ENCODE peak calls at places on chromosomes 3 and 15, in ten cellular contexts. R is activated B cell treated with CpG ODN at 0.5 μM for 24 hours, T is nephron progenitor cell, G is HCT116, B is cardiac muscle cell, Z is cardiac fibroblast, S is psoas muscle, M is GM10248, E is AG04450, Q is breast epithelium. Y is an unnamed sample.

GRCh38 chr15:98085003-98085639 is 124.6 kb downstream of the ARRDC4 start:
- DNase-seq in R (no peak), T (peak), G (peak), B (peak), Z (peak), S (no peak), M (peak), E (peak), Q (no peak), Y (no peak)

GRCh38 chr15:25795061-25795460 is 68.1 kb downstream of the ATP10A start:
- DNase-seq in R (no peak), T (no peak), G (no peak), B (no peak), Z (no peak), S (no peak), M (no peak), E (no peak), Q (no peak), Y (no peak)

GRCh38 chr3:68017069-68017468 is 362.7 kb upstream of the SUCLG2 start:
- DNase-seq in R (no peak), T (no peak), G (no peak), B (no peak), Z (no peak), S (no peak), M (no peak), E (no peak), Q (no peak), Y (no peak)

GRCh38 chr3:51396401-51396800 is 5.3 kb downstream of the RBM15B start:
- DNase-seq in R (no peak), T (no peak), G (no peak), B (no peak), Z (no peak), S (no peak), M (no peak), E (no peak), Q (no peak), Y (no peak)

GRCh38 chr15:29410342-29410741 is 140.7 kb upstream of the NSMCE3 start:
- DNase-seq in R (no peak), T (no peak), G (no peak), B (no peak), Z (no peak), S (no peak), M (no peak), E (no peak), Q (no peak), Y (no peak)

GRCh38 chr15:92637621-92638020 is 18.0 kb downstream of the FAM174B start:
- DNase-seq in R (no peak), T (no peak), G (no peak), B (no peak), Z (no peak), S (no peak), M (no peak), E (no peak), Q (peak), Y (no peak)

GRCh38 chr3:49868951-49869454 is 703 bp downstream of the CAMKV start:
- DNase-seq in R (no peak), T (peak), G (no peak), B (no peak), Z (no peak), S (no peak), M (no peak), E (no peak), Q (no peak), Y (no peak)

GRCh38 chr15:41276821-41277220 is 45.8 kb downstream of the CHP1 start:
- DNase-seq in R (no peak), T (no peak), G (no peak), B (no peak), Z (no peak), S (no peak), M (no peak), E (no peak), Q (no peak), Y (no peak)

GRCh38 chr3:55090746-55091145 is 162.9 kb upstream of the LRTM1 start:
- DNase-seq in R (no peak), T (no peak), G (no peak), B (no peak), Z (no peak), S (no peak), M (no peak), E (no peak), Q (no peak), Y (no peak)

GRCh38 chr3:29026959-29027358 is 253.9 kb upstream of the RBMS3 start:
- DNase-seq in R (no peak), T (no peak), G (no peak), B (no peak), Z (peak), S (no peak), M (no peak), E (no peak), Q (no peak), Y (no peak)

GRCh38 chr3:149369991-149370866 is 7.2 kb downstream of the TM4SF1 start:
- DNase-seq in R (no peak), T (no peak), G (no peak), B (no peak), Z (no peak), S (no peak), M (no peak), E (no peak), Q (no peak), Y (no peak)

GRCh38 chr15:80211976-80212375 is 40.0 kb downstream of the CTXND1 start:
- DNase-seq in R (no peak), T (no peak), G (no peak), B (no peak), Z (no peak), S (no peak), M (no peak), E (no peak), Q (no peak), Y (no peak)

GRCh38 chr3:72482589-72483249 is 365.5 kb downstream of the SHQ1 start:
- DNase-seq in R (no peak), T (no peak), G (no peak), B (peak), Z (peak), S (peak), M (peak), E (peak), Q (peak), Y (peak)

GRCh38 chr15:89068325-89068784 is 19.9 kb upstream of the ABHD2 start:
- DNase-seq in R (no peak), T (no peak), G (no peak), B (no peak), Z (peak), S (no peak), M (peak), E (peak), Q (no peak), Y (peak)

GRCh38 chr15:42640103-42640502 is 64.7 kb downstream of the STARD9 start:
- DNase-seq in R (no peak), T (no peak), G (no peak), B (no peak), Z (no peak), S (no peak), M (no peak), E (no peak), Q (no peak), Y (no peak)

GRCh38 chr3:23406576-23406975 is 203.4 kb downstream of the UBE2E2 start:
- DNase-seq in R (no peak), T (no peak), G (no peak), B (no peak), Z (peak), S (no peak), M (no peak), E (no peak), Q (no peak), Y (no peak)

GRCh38 chr3:5699811-5700210 is 512.3 kb downstream of the EDEM1 start:
- DNase-seq in R (no peak), T (no peak), G (peak), B (no peak), Z (no peak), S (no peak), M (no peak), E (no peak), Q (no peak), Y (no peak)

GRCh38 chr3:139764069-139764905 is 86.5 kb upstream of the NMNAT3 start:
- DNase-seq in R (no peak), T (no peak), G (no peak), B (no peak), Z (peak), S (no peak), M (no peak), E (no peak), Q (no peak), Y (no peak)

GRCh38 chr3:124812291-124813265 is 74.6 kb downstream of the ITGB5 start:
- DNase-seq in R (no peak), T (no peak), G (peak), B (no peak), Z (peak), S (peak), M (no peak), E (peak), Q (no peak), Y (no peak)

GRCh38 chr3:101725192-101725889 is 927 bp downstream of the CEP97 start:
- DNase-seq in R (peak), T (peak), G (no peak), B (peak), Z (peak), S (no peak), M (no peak), E (no peak), Q (no peak), Y (no peak)

GRCh38 chr15:40192942-40193341 is 32.1 kb downstream of the BUB1B start:
- DNase-seq in R (no peak), T (no peak), G (no peak), B (no peak), Z (peak), S (no peak), M (no peak), E (no peak), Q (no peak), Y (no peak)

GRCh38 chr3:132726341-132726823 is 4.2 kb upstream of the NPHP3 start:
- DNase-seq in R (no peak), T (no peak), G (no peak), B (peak), Z (peak), S (no peak), M (peak), E (no peak), Q (no peak), Y (no peak)

GRCh38 chr15:91867581-91868026 is 14.1 kb downstream of the SLCO3A1 start:
- DNase-seq in R (no peak), T (no peak), G (peak), B (no peak), Z (peak), S (peak), M (no peak), E (peak), Q (peak), Y (no peak)

GRCh38 chr3:164539215-164539614 is 539.1 kb downstream of the SI start:
- DNase-seq in R (no peak), T (no peak), G (no peak), B (no peak), Z (no peak), S (no peak), M (no peak), E (no peak), Q (no peak), Y (no peak)

GRCh38 chr3:152717252-152717651 is 117.7 kb upstream of the P2RY1 start:
- DNase-seq in R (no peak), T (no peak), G (no peak), B (no peak), Z (peak), S (no peak), M (no peak), E (no peak), Q (no peak), Y (no peak)

GRCh38 chr3:152718810-152719209 is 116.1 kb upstream of the P2RY1 start:
- DNase-seq in R (no peak), T (no peak), G (no peak), B (no peak), Z (peak), S (no peak), M (no peak), E (no peak), Q (no peak), Y (no peak)

GRCh38 chr3:152709659-152710058 is 125.3 kb upstream of the P2RY1 start:
- DNase-seq in R (no peak), T (no peak), G (no peak), B (no peak), Z (no peak), S (no peak), M (no peak), E (no peak), Q (no peak), Y (no peak)

GRCh38 chr3:152719264-152719663 is 115.7 kb upstream of the P2RY1 start:
- DNase-seq in R (no peak), T (no peak), G (no peak), B (no peak), Z (peak), S (no peak), M (no peak), E (no peak), Q (no peak), Y (no peak)

DNA sequence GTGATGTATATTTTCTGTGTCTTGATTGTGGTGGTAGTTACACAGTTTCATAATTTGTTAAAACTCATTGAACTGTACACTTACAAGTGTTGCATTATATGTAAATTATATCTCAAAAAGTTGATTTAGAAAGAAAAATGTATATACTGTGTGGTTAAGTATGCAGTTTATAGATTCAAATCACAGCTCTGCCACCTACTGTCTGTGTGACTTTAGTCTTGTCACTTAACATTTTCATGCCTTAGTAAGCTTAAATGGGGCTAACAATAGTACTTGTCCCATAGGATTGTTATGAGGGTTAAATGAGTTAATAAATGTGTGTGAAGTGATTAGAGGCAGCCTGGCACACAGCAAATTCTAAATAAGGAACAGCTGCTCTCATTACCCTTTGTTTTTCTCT is 120.9 kb upstream of the P2RY1 start:
- DNase-seq in R (no peak), T (no peak), G (no peak), B (no peak), Z (no peak), S (no peak), M (no peak), E (no peak), Q (no peak), Y (no peak)
- TF ChIP-seq CTCF in R (no peak), T (no peak), G (peak), B (no peak), Z (no peak), S (no peak), M (peak), E (no peak), Q (no peak), Y (no peak)

GRCh38 chr3:138593488-138594149 is 441 bp downstream of the CEP70 start:
- DNase-seq in R (no peak), T (no peak), G (no peak), B (peak), Z (peak), S (no peak), M (no peak), E (no peak), Q (no peak), Y (no peak)

GRCh38 chr3:138594150-138594934 is at the start of gene CEP70:
- DNase-seq in R (peak), T (peak), G (peak), B (peak), Z (peak), S (peak), M (peak), E (peak), Q (peak), Y (peak)

GRCh38 chr3:138598534-138598933 is 4.5 kb upstream of the CEP70 start:
- DNase-seq in R (no peak), T (no peak), G (no peak), B (no peak), Z (no peak), S (no peak), M (no peak), E (no peak), Q (no peak), Y (no peak)

GRCh38 chr3:138591392-138591791 is 2.7 kb downstream of the CEP70 start:
- DNase-seq in R (no peak), T (no peak), G (no peak), B (no peak), Z (no peak), S (no peak), M (no peak), E (no peak), Q (no peak), Y (no peak)

DNA sequence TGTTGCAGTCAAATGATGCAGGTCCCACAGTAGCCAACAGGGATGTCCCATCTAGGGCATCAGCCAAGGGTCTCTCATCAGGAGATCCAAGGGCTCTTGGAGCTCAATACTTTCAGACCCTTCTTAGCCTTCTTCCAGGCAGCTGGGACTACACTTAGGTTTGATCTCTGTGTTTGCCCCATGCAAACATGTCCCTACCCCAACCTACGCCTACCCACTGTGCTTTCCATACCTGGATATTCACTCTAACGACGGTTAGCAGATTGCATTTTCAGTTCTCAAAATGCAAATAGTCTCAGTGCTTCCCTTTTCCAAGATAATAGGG is 837 bp upstream of the CEP70 start:
- DNase-seq in R (peak), T (no peak), G (no peak), B (no peak), Z (no peak), S (no peak), M (no peak), E (no peak), Q (no peak), Y (no peak)
- TF ChIP-seq CTCF in R (no peak), T (no peak), G (no peak), B (no peak), Z (no peak), S (no peak), M (no peak), E (no peak), Q (no peak), Y (peak)

DNA sequence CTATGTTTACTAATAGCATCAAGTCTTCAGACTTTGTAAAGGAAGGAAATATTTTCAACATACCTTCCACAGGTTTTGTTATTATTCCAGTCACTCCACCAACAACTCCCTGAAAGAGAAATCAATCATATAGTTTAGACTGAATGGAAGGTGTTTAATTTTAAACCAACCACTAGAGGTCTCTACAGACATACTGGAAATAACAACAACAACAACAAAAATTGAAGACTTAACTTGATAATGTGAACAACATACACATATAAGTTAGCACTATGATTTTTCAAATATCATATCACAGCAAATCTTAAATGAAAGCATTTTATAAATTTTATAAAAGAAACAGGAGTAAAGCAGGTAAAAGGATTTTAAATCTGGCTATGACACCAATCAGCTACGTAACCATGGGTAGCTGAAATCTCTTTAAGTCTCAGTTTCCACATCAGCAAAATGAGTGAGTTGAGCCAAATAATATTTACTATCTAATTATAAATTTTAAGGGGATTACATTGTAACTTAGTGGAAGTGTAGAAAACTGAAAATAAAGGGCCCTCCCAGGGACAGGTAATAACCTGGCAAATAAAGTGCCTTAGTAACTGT is 188.2 kb downstream of the VPS13C start:
- DNase-seq in R (no peak), T (no peak), G (peak), B (peak), Z (peak), S (no peak), M (peak), E (no peak), Q (no peak), Y (no peak)
- TF ChIP-seq CTCF in R (peak), T (peak), G (peak), B (peak), Z (peak), S (peak), M (peak), E (peak), Q (no peak), Y (peak)

GRCh38 chr3:174439621-174440349 is 419.3 kb upstream of the NAALADL2 start:
- DNase-seq in R (no peak), T (no peak), G (peak), B (no peak), Z (peak), S (no peak), M (no peak), E (peak), Q (no peak), Y (no peak)

GRCh38 chr3:174440350-174440716 is 418.8 kb upstream of the NAALADL2 start:
- DNase-seq in R (no peak), T (no peak), G (no peak), B (peak), Z (peak), S (no peak), M (no peak), E (no peak), Q (no peak), Y (no peak)

GRCh38 chr3:174442317-174442682 is 416.8 kb upstream of the NAALADL2 start:
- DNase-seq in R (no peak), T (no peak), G (no peak), B (no peak), Z (peak), S (no peak), M (no peak), E (no peak), Q (no peak), Y (no peak)

GRCh38 chr3:174441588-174442316 is 417.4 kb upstream of the NAALADL2 start:
- DNase-seq in R (no peak), T (no peak), G (no peak), B (no peak), Z (peak), S (no peak), M (no peak), E (peak), Q (no peak), Y (no peak)

GRCh38 chr3:174440741-174441587 is 418.2 kb upstream of the NAALADL2 start:
- DNase-seq in R (peak), T (peak), G (peak), B (peak), Z (peak), S (peak), M (peak), E (peak), Q (peak), Y (peak)
- TF ChIP-seq CTCF in R (no peak), T (no peak), G (no peak), B (no peak), Z (no peak), S (no peak), M (no peak), E (no peak), Q (no peak), Y (no peak)